ENCODE peak calls at places on chromosomes 11 and 22, in five cellular contexts. One of them, this sample, is unnamed.

GRCh38 chr11:96337541-96338530 is 5.2 kb downstream of the MAML2 start:
- DNase-seq in ovary: no peak
- DNase-seq in SK-N-SH: no peak
- DNase-seq in NCI-H2227 treated with DMSO at 0.1 percent for 48 hours: no peak
- DNase-seq in adipocyte: peak
- DNase-seq in this sample: peak

GRCh38 chr11:58772719-58773285 is 41.1 kb upstream of the GLYAT start:
- DNase-seq in NCI-H2227 treated with DMSO at 0.1 percent for 48 hours: no peak
- DNase-seq in ovary: no peak
- DNase-seq in adipocyte: no peak
- DNase-seq in SK-N-SH: no peak
- DNase-seq in this sample: no peak

GRCh38 chr22:35538801-35539321 is 1.8 kb upstream of the RASD2 start:
- DNase-seq in ovary: no peak
- DNase-seq in adipocyte: peak
- DNase-seq in SK-N-SH: peak
- DNase-seq in NCI-H2227 treated with DMSO at 0.1 percent for 48 hours: no peak
- DNase-seq in this sample: peak

GRCh38 chr11:118648291-118648690 is 31.2 kb downstream of the TREH start:
- DNase-seq in adipocyte: no peak
- DNase-seq in SK-N-SH: no peak
- DNase-seq in ovary: peak
- DNase-seq in NCI-H2227 treated with DMSO at 0.1 percent for 48 hours: no peak
- DNase-seq in this sample: no peak

GRCh38 chr22:37345863-37346514 is 63.7 kb downstream of the CYTH4 start:
- DNase-seq in adipocyte: peak
- DNase-seq in SK-N-SH: peak
- DNase-seq in ovary: peak
- DNase-seq in NCI-H2227 treated with DMSO at 0.1 percent for 48 hours: no peak
- DNase-seq in this sample: peak

GRCh38 chr11:33000181-33000580 is 15.5 kb upstream of the DEPDC7 start:
- DNase-seq in adipocyte: peak
- DNase-seq in SK-N-SH: no peak
- DNase-seq in NCI-H2227 treated with DMSO at 0.1 percent for 48 hours: no peak
- DNase-seq in ovary: no peak
- DNase-seq in this sample: peak

GRCh38 chr11:42778193-42778592 is 533.6 kb upstream of the API5 start:
- DNase-seq in NCI-H2227 treated with DMSO at 0.1 percent for 48 hours: no peak
- DNase-seq in adipocyte: no peak
- DNase-seq in SK-N-SH: no peak
- DNase-seq in ovary: no peak
- DNase-seq in this sample: no peak

GRCh38 chr11:123137496-123138270 is 57.4 kb downstream of the CLMP start:
- DNase-seq in adipocyte: peak
- DNase-seq in SK-N-SH: peak
- DNase-seq in ovary: peak
- DNase-seq in NCI-H2227 treated with DMSO at 0.1 percent for 48 hours: peak
- DNase-seq in this sample: peak

GRCh38 chr11:125925247-125925740 is 20.6 kb upstream of the VSIG10L2 start:
- DNase-seq in ovary: no peak
- DNase-seq in NCI-H2227 treated with DMSO at 0.1 percent for 48 hours: no peak
- DNase-seq in SK-N-SH: no peak
- DNase-seq in adipocyte: no peak
- DNase-seq in this sample: no peak

GRCh38 chr11:108895579-108896480 is 231.0 kb downstream of the DDX10 start:
- DNase-seq in adipocyte: peak
- DNase-seq in ovary: no peak
- DNase-seq in SK-N-SH: no peak
- DNase-seq in NCI-H2227 treated with DMSO at 0.1 percent for 48 hours: no peak
- DNase-seq in this sample: no peak

GRCh38 chr11:35525501-35526175 is at the start of gene PAMR1:
- DNase-seq in adipocyte: peak
- DNase-seq in SK-N-SH: no peak
- DNase-seq in ovary: peak
- DNase-seq in NCI-H2227 treated with DMSO at 0.1 percent for 48 hours: peak
- DNase-seq in this sample: peak